ENCODE peak calls at places on chromosomes 3 and 15, in eight cellular contexts. A, O, Y, S, L, C, D and W are unnamed samples.

GRCh38 chr3:53457068-53457467 is 37.3 kb upstream of the CACNA1D start:
- DNase-seq in A (no peak), O (no peak), Y (no peak), S (no peak), L (no peak), C (no peak), D (no peak), W (no peak)

GRCh38 chr15:69190504-69190903 is 30.1 kb downstream of the GLCE start:
- DNase-seq in A (no peak), O (no peak), Y (no peak), S (no peak), L (no peak), C (no peak), D (no peak), W (no peak)

GRCh38 chr15:34275721-34276120 is 50.9 kb downstream of the EMC4 start:
- DNase-seq in A (no peak), O (no peak), Y (no peak), S (no peak), L (no peak), C (no peak), D (no peak), W (no peak)

GRCh38 chr15:71411538-71412482 is 296.5 kb downstream of the THSD4 start:
- DNase-seq in A (no peak), O (peak), Y (no peak), S (no peak), L (no peak), C (no peak), D (peak), W (no peak)

GRCh38 chr3:24521306-24522154 is 26.9 kb upstream of the THRB start:
- DNase-seq in A (peak), O (no peak), Y (peak), S (peak), L (no peak), C (peak), D (peak), W (peak)

GRCh38 chr15:62895139-62895866 is 147.2 kb upstream of the TPM1 start:
- DNase-seq in A (peak), O (peak), Y (no peak), S (peak), L (no peak), C (no peak), D (no peak), W (no peak)

GRCh38 chr3:140532793-140533330 is 145.0 kb upstream of the TRIM42 start:
- DNase-seq in A (no peak), O (no peak), Y (no peak), S (no peak), L (no peak), C (no peak), D (no peak), W (no peak)

GRCh38 chr3:181772166-181772565 is 60.4 kb downstream of the SOX2 start:
- DNase-seq in A (no peak), O (no peak), Y (no peak), S (no peak), L (no peak), C (no peak), D (no peak), W (no peak)

GRCh38 chr3:193665370-193665989 is 72.5 kb downstream of the OPA1 start:
- DNase-seq in A (peak), O (peak), Y (no peak), S (peak), L (no peak), C (peak), D (no peak), W (no peak)

GRCh38 chr15:43509002-43509922 is 8.1 kb upstream of the MAP1A start:
- DNase-seq in A (peak), O (no peak), Y (no peak), S (peak), L (no peak), C (no peak), D (no peak), W (no peak)

GRCh38 chr3:142904639-142905441 is 16.0 kb upstream of the PCOLCE2 start:
- DNase-seq in A (peak), O (no peak), Y (no peak), S (peak), L (no peak), C (no peak), D (no peak), W (no peak)

GRCh38 chr15:39431371-39431770 is 149.5 kb upstream of the THBS1 start:
- DNase-seq in A (no peak), O (peak), Y (no peak), S (no peak), L (no peak), C (no peak), D (no peak), W (no peak)

GRCh38 chr15:90681480-90681879 is 35.7 kb upstream of the BLM start:
- DNase-seq in A (no peak), O (peak), Y (no peak), S (no peak), L (no peak), C (no peak), D (no peak), W (no peak)

GRCh38 chr15:98609144-98609852 is 39.0 kb upstream of the IGF1R start:
- DNase-seq in A (peak), O (peak), Y (no peak), S (no peak), L (no peak), C (no peak), D (no peak), W (no peak)